ENCODE peak calls at places on chromosomes 4 and X, in four cellular contexts. T is effector CD4-positive, alpha-beta T cell; Z is AG04449; X is tibial nerve. S is an unnamed sample.

GRCh38 chrX:10450229-10450958 is 170.0 kb downstream of the MID1 start:
- DNase-seq in T (no peak), Z (peak; percentile 63), X (no peak), S (no peak)

GRCh38 chr4:137213372-137214173 is 318.7 kb downstream of the PCDH18 start:
- DNase-seq in T (no peak), Z (no peak), X (no peak), S (no peak)

GRCh38 chr4:184907216-184907615 is 81.4 kb upstream of the ACSL1 start:
- DNase-seq in T (no peak), Z (no peak), X (no peak), S (no peak)

GRCh38 chr4:146472404-146472803 is 49.3 kb downstream of the SLC10A7 start:
- DNase-seq in T (no peak), Z (no peak), X (no peak), S (no peak)

GRCh38 chr4:158630893-158631292 is 40.8 kb downstream of the C4orf46 start:
- DNase-seq in T (no peak), Z (no peak), X (no peak), S (no peak)

GRCh38 chr4:1615786-1616573 is 68.1 kb downstream of the FAM53A start:
- DNase-seq in T (no peak), Z (no peak), X (no peak), S (no peak)

GRCh38 chr4:142238589-142238988 is 602.2 kb downstream of the IL15 start:
- DNase-seq in T (no peak), Z (peak; percentile 52), X (no peak), S (no peak)

GRCh38 chr4:155809835-155810234 is 51.0 kb downstream of the GUCY1B1 start:
- DNase-seq in T (no peak), Z (no peak), X (no peak), S (no peak)

GRCh38 chr4:3473251-3473942 is 10.3 kb downstream of the DOK7 start:
- DNase-seq in T (no peak), Z (no peak), X (no peak), S (no peak)

GRCh38 chr4:74424111-74424510 is 20.8 kb upstream of the AREG start:
- DNase-seq in T (no peak), Z (no peak), X (no peak), S (no peak)

GRCh38 chrX:96770315-96770714 is 85.7 kb downstream of the DIAPH2 start:
- DNase-seq in T (no peak), Z (no peak), X (no peak), S (no peak)

GRCh38 chr4:8906668-8906970 is 35.0 kb upstream of the HMX1 start:
- DNase-seq in T (no peak), Z (no peak), X (no peak), S (peak; percentile 24)

GRCh38 chrX:108257556-108257955 is 166.0 kb downstream of the ATG4A start:
- DNase-seq in T (no peak), Z (no peak), X (no peak), S (no peak)

GRCh38 chr4:41281038-41281634 is 24.4 kb downstream of the UCHL1 start:
- DNase-seq in T (no peak), Z (peak; percentile 42), X (no peak), S (no peak)

GRCh38 chrX:71652405-71652804 is 14.9 kb upstream of the LOC101059915 start:
- DNase-seq in T (peak; percentile 47), Z (no peak), X (no peak), S (no peak)

GRCh38 chrX:107454302-107454701 is 4.8 kb downstream of the FRMPD3 start:
- DNase-seq in T (no peak), Z (no peak), X (no peak), S (no peak)

GRCh38 chr4:2862528-2862927 is 18.9 kb downstream of the ADD1 start:
- DNase-seq in T (no peak), Z (peak; percentile 21), X (no peak), S (no peak)

GRCh38 chr4:6275898-6276563 is 6.4 kb downstream of the WFS1 start:
- DNase-seq in T (no peak), Z (no peak), X (no peak), S (no peak)

GRCh38 chr4:15777697-15778096 is 431 bp upstream of the CD38 start:
- DNase-seq in T (no peak), Z (no peak), X (no peak), S (no peak)

GRCh38 chrX:123835661-123836371 is 24.0 kb upstream of the XIAP start:
- DNase-seq in T (no peak), Z (no peak), X (no peak), S (no peak)

GRCh38 chr4:125235971-125236370 is 78.8 kb upstream of the FAT4 start:
- DNase-seq in T (no peak), Z (no peak), X (no peak), S (no peak)

GRCh38 chr4:60891947-60892346 is 308.2 kb upstream of the ADGRL3 start:
- DNase-seq in T (no peak), Z (no peak), X (no peak), S (no peak)

GRCh38 chr4:127000090-127000489 is 632.7 kb upstream of the INTU start:
- DNase-seq in T (no peak), Z (no peak), X (no peak), S (no peak)

GRCh38 chrX:130851569-130851968 is 51.4 kb downstream of the ENOX2 start:
- DNase-seq in T (no peak), Z (no peak), X (no peak), S (no peak)

GRCh38 chr4:107862658-107863057 is 37.9 kb downstream of the SGMS2 start:
- DNase-seq in T (no peak), Z (no peak), X (no peak), S (peak; percentile 78)

GRCh38 chr4:61044837-61045236 is 155.3 kb upstream of the ADGRL3 start:
- DNase-seq in T (no peak), Z (no peak), X (no peak), S (no peak)

GRCh38 chrX:103017542-103017941 is 46.4 kb downstream of the BEX1 start:
- DNase-seq in T (no peak), Z (no peak), X (no peak), S (no peak)

GRCh38 chrX:18810416-18810815 is 103.0 kb downstream of the PPEF1 start:
- DNase-seq in T (no peak), Z (no peak), X (no peak), S (no peak)

S was measured in RWPE2.